ENCODE peak calls at places on chromosome 3, in nine cellular contexts. One of them, this sample, is unnamed.

GRCh38 chr3:122271246-122271898 is 53.7 kb upstream of the CSTA start:
- DNase-seq in astrocyte of the spinal cord: no peak
- DNase-seq in CD8-positive, alpha-beta T cell: peak; percentile 37
- DNase-seq in CD8-positive, alpha-beta memory T cell: peak; percentile 63
- DNase-seq in osteoblast: no peak
- DNase-seq in sigmoid colon: no peak
- DNase-seq in trophoblast cell: no peak
- DNase-seq in cardiac fibroblast: no peak
- DNase-seq in heart left ventricle: no peak
- DNase-seq in this sample: no peak

GRCh38 chr3:17213102-17213501 is 328.3 kb downstream of the PLCL2 start:
- DNase-seq in astrocyte of the spinal cord: no peak
- DNase-seq in CD8-positive, alpha-beta T cell: no peak
- DNase-seq in CD8-positive, alpha-beta memory T cell: no peak
- DNase-seq in osteoblast: no peak
- DNase-seq in sigmoid colon: no peak
- DNase-seq in trophoblast cell: peak; percentile 94
- DNase-seq in cardiac fibroblast: no peak
- DNase-seq in heart left ventricle: no peak
- DNase-seq in this sample: no peak

GRCh38 chr3:146968204-146968651 is 363.1 kb upstream of the PLSCR5 start:
- DNase-seq in astrocyte of the spinal cord: peak; percentile 92
- DNase-seq in CD8-positive, alpha-beta T cell: no peak
- DNase-seq in CD8-positive, alpha-beta memory T cell: no peak
- DNase-seq in osteoblast: peak; percentile 46
- DNase-seq in sigmoid colon: no peak
- DNase-seq in trophoblast cell: peak; percentile 83
- DNase-seq in cardiac fibroblast: peak; percentile 69
- DNase-seq in heart left ventricle: no peak
- DNase-seq in this sample: peak; percentile 53

GRCh38 chr3:139906441-139906840 is 28.5 kb upstream of the CLSTN2 start:
- DNase-seq in astrocyte of the spinal cord: peak; percentile 67
- DNase-seq in CD8-positive, alpha-beta T cell: no peak
- DNase-seq in CD8-positive, alpha-beta memory T cell: no peak
- DNase-seq in osteoblast: no peak
- DNase-seq in sigmoid colon: no peak
- DNase-seq in trophoblast cell: peak; percentile 65
- DNase-seq in cardiac fibroblast: peak; percentile 3
- DNase-seq in heart left ventricle: no peak
- DNase-seq in this sample: no peak

GRCh38 chr3:109098245-109098644 is 19.7 kb downstream of the MORC1 start:
- DNase-seq in astrocyte of the spinal cord: no peak
- DNase-seq in CD8-positive, alpha-beta T cell: no peak
- DNase-seq in CD8-positive, alpha-beta memory T cell: no peak
- DNase-seq in osteoblast: no peak
- DNase-seq in sigmoid colon: no peak
- DNase-seq in trophoblast cell: peak; percentile 55
- DNase-seq in cardiac fibroblast: no peak
- DNase-seq in heart left ventricle: no peak
- DNase-seq in this sample: no peak

GRCh38 chr3:66165679-66166078 is 55.1 kb upstream of the SLC25A26 start:
- DNase-seq in astrocyte of the spinal cord: no peak
- DNase-seq in CD8-positive, alpha-beta T cell: no peak
- DNase-seq in CD8-positive, alpha-beta memory T cell: no peak
- DNase-seq in osteoblast: no peak
- DNase-seq in sigmoid colon: no peak
- DNase-seq in trophoblast cell: no peak
- DNase-seq in cardiac fibroblast: no peak
- DNase-seq in heart left ventricle: no peak
- DNase-seq in this sample: no peak

GRCh38 chr3:69819283-69819682 is 80.0 kb downstream of the MITF start:
- DNase-seq in astrocyte of the spinal cord: no peak
- DNase-seq in CD8-positive, alpha-beta T cell: no peak
- DNase-seq in CD8-positive, alpha-beta memory T cell: no peak
- DNase-seq in osteoblast: no peak
- DNase-seq in sigmoid colon: peak; percentile 69
- DNase-seq in trophoblast cell: no peak
- DNase-seq in cardiac fibroblast: no peak
- DNase-seq in heart left ventricle: peak; percentile 61
- DNase-seq in this sample: no peak

GRCh38 chr3:69724722-69725435 is 14.4 kb upstream of the MITF start:
- DNase-seq in astrocyte of the spinal cord: no peak
- DNase-seq in CD8-positive, alpha-beta T cell: no peak
- DNase-seq in CD8-positive, alpha-beta memory T cell: no peak
- DNase-seq in osteoblast: no peak
- DNase-seq in sigmoid colon: no peak
- DNase-seq in trophoblast cell: peak; percentile 23
- DNase-seq in cardiac fibroblast: peak; percentile 62
- DNase-seq in heart left ventricle: no peak
- DNase-seq in this sample: no peak

GRCh38 chr3:36394176-36394575 is 13.9 kb downstream of the STAC start:
- DNase-seq in astrocyte of the spinal cord: peak; percentile 51
- DNase-seq in CD8-positive, alpha-beta T cell: no peak
- DNase-seq in CD8-positive, alpha-beta memory T cell: no peak
- DNase-seq in osteoblast: no peak
- DNase-seq in sigmoid colon: no peak
- DNase-seq in trophoblast cell: peak; percentile 62
- DNase-seq in cardiac fibroblast: peak; percentile 32
- DNase-seq in heart left ventricle: no peak
- DNase-seq in this sample: no peak

GRCh38 chr3:81823882-81824395 is 62.5 kb upstream of the GBE1 start:
- DNase-seq in astrocyte of the spinal cord: no peak
- DNase-seq in CD8-positive, alpha-beta T cell: no peak
- DNase-seq in CD8-positive, alpha-beta memory T cell: no peak
- DNase-seq in osteoblast: no peak
- DNase-seq in sigmoid colon: no peak
- DNase-seq in trophoblast cell: peak; percentile 16
- DNase-seq in cardiac fibroblast: peak; percentile 9
- DNase-seq in heart left ventricle: no peak
- DNase-seq in this sample: no peak

DNA sequence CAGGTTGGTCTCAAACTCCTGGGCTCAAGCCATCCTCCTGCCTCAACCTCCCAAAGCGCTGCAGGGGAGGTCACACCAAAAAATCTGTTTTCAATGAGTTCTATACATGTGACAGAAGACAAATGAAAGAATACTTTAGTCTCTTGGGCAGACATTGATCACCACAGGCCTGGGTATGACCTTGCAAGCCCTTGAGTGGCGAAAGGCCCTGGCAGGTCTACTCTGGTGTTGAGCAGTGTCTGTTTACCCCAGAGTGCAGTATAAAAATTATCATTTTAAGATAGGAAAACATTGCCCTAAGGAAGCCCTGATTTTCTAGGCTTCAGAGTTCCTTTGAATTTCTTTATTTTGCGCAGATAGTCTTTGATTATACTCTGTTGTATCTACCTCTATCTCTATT is 61.6 kb upstream of the GBE1 start:
- DNase-seq in astrocyte of the spinal cord: no peak
- DNase-seq in CD8-positive, alpha-beta T cell: no peak
- DNase-seq in CD8-positive, alpha-beta memory T cell: no peak
- DNase-seq in osteoblast: no peak
- DNase-seq in sigmoid colon: no peak
- DNase-seq in trophoblast cell: no peak
- DNase-seq in cardiac fibroblast: no peak
- DNase-seq in heart left ventricle: no peak
- DNase-seq in this sample: no peak
- H3K4me3 ChIP-seq in astrocyte of the spinal cord: no peak overlapping the region
- H3K4me3 ChIP-seq in CD8-positive, alpha-beta T cell: no peak overlapping the region
- H3K4me3 ChIP-seq in CD8-positive, alpha-beta memory T cell: no peak overlapping the region
- H3K4me3 ChIP-seq in osteoblast: no peak overlapping the region
- H3K4me3 ChIP-seq in sigmoid colon: no peak overlapping the region
- H3K4me3 ChIP-seq in trophoblast cell: no peak overlapping the region
- H3K4me3 ChIP-seq in cardiac fibroblast: no peak overlapping the region
- H3K4me3 ChIP-seq in heart left ventricle: no peak overlapping the region
- H3K4me3 ChIP-seq in this sample: no peak overlapping the region

DNA sequence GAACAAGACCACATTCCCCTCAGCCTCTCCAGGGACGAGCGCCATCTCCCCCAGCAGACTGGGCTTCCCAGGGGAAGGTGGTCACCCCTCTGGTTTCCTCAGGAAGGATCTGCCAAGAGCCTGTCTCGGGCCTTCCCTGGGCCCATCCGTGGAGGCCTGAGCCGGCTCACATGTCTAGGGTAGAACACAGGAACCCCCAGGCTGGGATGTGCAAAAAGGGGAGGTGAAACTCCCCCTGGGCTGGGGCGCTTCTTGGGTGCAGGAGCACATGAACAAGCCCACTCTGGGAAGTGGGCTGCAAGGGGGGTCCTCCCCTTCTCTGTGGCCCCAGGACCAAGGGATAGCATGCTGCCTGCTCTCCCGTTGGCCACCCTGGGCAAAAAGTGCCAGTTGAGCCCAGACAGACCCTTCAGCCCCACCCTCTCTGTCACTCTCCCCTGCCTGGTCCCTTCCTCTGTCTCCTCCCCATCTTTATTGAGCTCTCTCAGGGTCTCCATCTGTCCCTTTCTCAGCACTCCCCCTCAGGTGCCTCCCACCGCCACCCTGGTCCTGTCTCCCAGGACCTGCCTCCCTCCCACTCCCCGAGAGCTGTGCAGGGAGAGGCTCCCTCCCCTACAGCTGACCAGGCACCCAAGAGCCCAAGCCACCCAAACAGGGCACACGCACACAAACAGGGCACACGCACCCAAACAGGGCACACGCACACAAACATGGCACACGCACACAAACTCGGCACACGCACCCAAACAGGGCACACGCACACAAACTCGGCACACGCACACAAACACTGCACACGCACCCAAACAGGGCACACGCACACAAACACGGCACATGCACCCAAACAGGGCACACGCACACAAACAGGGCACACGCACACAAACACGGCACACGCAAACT is 864 bp downstream of the SEMA3G start:
- DNase-seq in astrocyte of the spinal cord: no peak
- DNase-seq in CD8-positive, alpha-beta T cell: no peak
- DNase-seq in CD8-positive, alpha-beta memory T cell: no peak
- DNase-seq in osteoblast: no peak
- DNase-seq in sigmoid colon: no peak
- DNase-seq in trophoblast cell: no peak
- DNase-seq in cardiac fibroblast: no peak
- DNase-seq in heart left ventricle: no peak
- DNase-seq in this sample: no peak
- H3K4me3 ChIP-seq in astrocyte of the spinal cord: no peak overlapping the region
- H3K4me3 ChIP-seq in CD8-positive, alpha-beta T cell: no peak overlapping the region
- H3K4me3 ChIP-seq in CD8-positive, alpha-beta memory T cell: no peak overlapping the region
- H3K4me3 ChIP-seq in osteoblast: no peak overlapping the region
- H3K4me3 ChIP-seq in sigmoid colon: peak overlapping the region; percentile 13
- H3K4me3 ChIP-seq in trophoblast cell: peak overlapping the region; percentile 47
- H3K4me3 ChIP-seq in cardiac fibroblast: no peak overlapping the region
- H3K4me3 ChIP-seq in heart left ventricle: peak overlapping the region; percentile 45
- H3K4me3 ChIP-seq in this sample: no peak overlapping the region

DNA sequence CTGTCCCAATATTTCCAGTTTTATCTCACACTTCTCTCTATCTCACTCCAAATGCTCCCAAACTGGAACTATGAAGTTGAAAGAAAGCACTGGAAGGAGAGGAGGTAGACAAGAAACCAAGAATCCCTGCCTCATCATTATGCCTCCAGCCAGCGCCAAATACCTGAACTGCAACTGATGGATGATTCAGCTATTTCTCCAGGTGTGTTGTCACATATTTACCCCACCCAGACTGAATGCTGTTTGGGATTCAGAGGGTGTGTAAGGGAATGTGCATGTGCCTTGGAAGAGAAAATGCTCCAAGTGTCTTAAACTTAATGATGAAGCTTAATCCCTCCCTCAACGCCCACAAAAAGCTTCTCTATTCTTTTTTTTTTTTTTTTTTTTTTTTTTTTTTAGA is 269.5 kb upstream of the ATP11B start:
- DNase-seq in astrocyte of the spinal cord: no peak
- DNase-seq in CD8-positive, alpha-beta T cell: no peak
- DNase-seq in CD8-positive, alpha-beta memory T cell: no peak
- DNase-seq in osteoblast: no peak
- DNase-seq in sigmoid colon: no peak
- DNase-seq in trophoblast cell: peak; percentile 47
- DNase-seq in cardiac fibroblast: no peak
- DNase-seq in heart left ventricle: no peak
- DNase-seq in this sample: no peak
- H3K4me3 ChIP-seq in astrocyte of the spinal cord: no peak overlapping the region
- H3K4me3 ChIP-seq in CD8-positive, alpha-beta T cell: no peak overlapping the region
- H3K4me3 ChIP-seq in CD8-positive, alpha-beta memory T cell: no peak overlapping the region
- H3K4me3 ChIP-seq in osteoblast: no peak overlapping the region
- H3K4me3 ChIP-seq in sigmoid colon: no peak overlapping the region
- H3K4me3 ChIP-seq in trophoblast cell: no peak overlapping the region
- H3K4me3 ChIP-seq in cardiac fibroblast: no peak overlapping the region
- H3K4me3 ChIP-seq in heart left ventricle: no peak overlapping the region
- H3K4me3 ChIP-seq in this sample: no peak overlapping the region

GRCh38 chr3:52454235-52454937 is 545 bp upstream of the TNNC1 start:
- DNase-seq in astrocyte of the spinal cord: no peak
- DNase-seq in CD8-positive, alpha-beta T cell: peak; percentile 9
- DNase-seq in CD8-positive, alpha-beta memory T cell: no peak
- DNase-seq in osteoblast: peak; percentile 91
- DNase-seq in sigmoid colon: no peak
- DNase-seq in trophoblast cell: no peak
- DNase-seq in cardiac fibroblast: no peak
- DNase-seq in heart left ventricle: peak; percentile 70
- DNase-seq in this sample: no peak
- H3K4me3 ChIP-seq in astrocyte of the spinal cord: no peak overlapping the region
- H3K4me3 ChIP-seq in CD8-positive, alpha-beta T cell: peak overlapping the region; percentile 71
- H3K4me3 ChIP-seq in CD8-positive, alpha-beta memory T cell: peak overlapping the region; percentile 88
- H3K4me3 ChIP-seq in osteoblast: peak overlapping the region; percentile 92
- H3K4me3 ChIP-seq in sigmoid colon: peak overlapping the region; percentile 96
- H3K4me3 ChIP-seq in trophoblast cell: no peak overlapping the region
- H3K4me3 ChIP-seq in cardiac fibroblast: no peak overlapping the region
- H3K4me3 ChIP-seq in heart left ventricle: peak overlapping the region; percentile 92
- H3K4me3 ChIP-seq in this sample: no peak overlapping the region